ENCODE peak calls at places on chromosomes 3 and 15, in six cellular contexts. R, F, O, Q, T and M are unnamed samples.

GRCh38 chr3:169618894-169619792 is 44.4 kb downstream of the MECOM start:
- DNase-seq in R (no peak), F (no peak), O (no peak), Q (no peak), T (no peak), M (no peak)

GRCh38 chr3:127589600-127590281 is 792 bp downstream of the TPRA1 start:
- DNase-seq in R (no peak), F (peak; percentile 42), O (no peak), Q (no peak), T (no peak), M (no peak)

GRCh38 chr15:47571241-47571640 is 146.1 kb upstream of the SEMA6D start:
- DNase-seq in R (no peak), F (no peak), O (no peak), Q (no peak), T (no peak), M (no peak)

GRCh38 chr3:15099364-15100098 is 583 bp upstream of the RBSN start:
- DNase-seq in R (no peak), F (peak; percentile 13), O (no peak), Q (no peak), T (no peak), M (no peak)

GRCh38 chr15:71716990-71717389 is 93.4 kb upstream of the NR2E3 start:
- DNase-seq in R (no peak), F (no peak), O (peak; percentile 67), Q (no peak), T (no peak), M (peak; percentile 70)

GRCh38 chr3:158991146-158991705 is 189.4 kb downstream of the MFSD1 start:
- DNase-seq in R (no peak), F (peak; percentile 24), O (no peak), Q (no peak), T (peak; percentile 96), M (no peak)

GRCh38 chr3:159897331-159898075 is 91.1 kb upstream of the IL12A start:
- DNase-seq in R (no peak), F (no peak), O (peak; percentile 94), Q (no peak), T (no peak), M (peak; percentile 93)

GRCh38 chr3:3627104-3627503 is 172.1 kb upstream of the LRRN1 start:
- DNase-seq in R (no peak), F (no peak), O (no peak), Q (no peak), T (no peak), M (no peak)

GRCh38 chr3:189853906-189854305 is 222.7 kb downstream of the TP63 start:
- DNase-seq in R (no peak), F (no peak), O (no peak), Q (no peak), T (no peak), M (no peak)

GRCh38 chr15:94252906-94253305 is 21.5 kb downstream of the MCTP2 start:
- DNase-seq in R (no peak), F (no peak), O (no peak), Q (no peak), T (no peak), M (no peak)

GRCh38 chr15:70569139-70569717 is 194.1 kb downstream of the UACA start:
- DNase-seq in R (no peak), F (no peak), O (peak; percentile 78), Q (peak; percentile 36), T (peak; percentile 32), M (peak; percentile 88)

GRCh38 chr3:30511524-30512278 is 94.7 kb upstream of the TGFBR2 start:
- DNase-seq in R (no peak), F (no peak), O (peak; percentile 98), Q (peak; percentile 9), T (no peak), M (peak; percentile 98)

GRCh38 chr3:188085596-188086560 is 68.1 kb upstream of the LPP start:
- DNase-seq in R (no peak), F (no peak), O (no peak), Q (no peak), T (no peak), M (no peak)

GRCh38 chr3:187473778-187474406 is 105.7 kb downstream of the RTP4 start:
- DNase-seq in R (no peak), F (no peak), O (peak; percentile 3), Q (peak; percentile 4), T (no peak), M (no peak)

GRCh38 chr3:160133757-160134156 is 91.5 kb upstream of the C3orf80 start:
- DNase-seq in R (no peak), F (no peak), O (no peak), Q (peak; percentile 20), T (no peak), M (no peak)

GRCh38 chr15:79310985-79311900 is at the start of gene TMED3:
- DNase-seq in R (peak; percentile 70), F (peak; percentile 85), O (peak; percentile 87), Q (peak; percentile 49), T (peak; percentile 91), M (peak; percentile 89)

GRCh38 chr3:129116482-129116946 is 5.1 kb downstream of the RAB43 start:
- DNase-seq in R (no peak), F (no peak), O (peak; percentile 15), Q (peak; percentile 44), T (no peak), M (peak; percentile 41)

GRCh38 chr3:49539659-49540560 is 14.4 kb upstream of the BSN start:
- DNase-seq in R (peak; percentile 85), F (peak; percentile 96), O (peak; percentile 96), Q (peak; percentile 92), T (peak; percentile 72), M (peak; percentile 96)

GRCh38 chr3:150761831-150762661 is 923 bp downstream of the SIAH2 start:
- DNase-seq in R (peak; percentile 23), F (peak; percentile 66), O (peak; percentile 49), Q (peak; percentile 49), T (peak; percentile 78), M (peak; percentile 80)

GRCh38 chr3:71168961-71169411 is 414.5 kb downstream of the FOXP1 start:
- DNase-seq in R (no peak), F (no peak), O (peak; percentile 45), Q (no peak), T (no peak), M (peak; percentile 55)

GRCh38 chr15:67120839-67121540 is 55.6 kb downstream of the SMAD3 start:
- DNase-seq in R (peak; percentile 82), F (peak; percentile 90), O (peak; percentile 97), Q (no peak), T (no peak), M (peak; percentile 97)

GRCh38 chr3:105611304-105612192 is 244.8 kb downstream of the ALCAM start:
- DNase-seq in R (no peak), F (peak; percentile 64), O (no peak), Q (no peak), T (peak; percentile 12), M (no peak)

GRCh38 chr3:61632568-61633175 is 71.3 kb downstream of the PTPRG start:
- DNase-seq in R (no peak), F (no peak), O (peak; percentile 38), Q (no peak), T (no peak), M (peak; percentile 38)

GRCh38 chr3:10457560-10457959 is 47.8 kb downstream of the ATP2B2 start:
- DNase-seq in R (no peak), F (no peak), O (no peak), Q (no peak), T (no peak), M (no peak)

GRCh38 chr3:5037828-5038227 is 58.6 kb downstream of the BHLHE40 start:
- DNase-seq in R (no peak), F (no peak), O (no peak), Q (peak; percentile 87), T (no peak), M (no peak)

GRCh38 chr15:85750807-85751730 is 43.7 kb downstream of the KLHL25 start:
- DNase-seq in R (no peak), F (peak; percentile 19), O (peak; percentile 19), Q (peak; percentile 79), T (no peak), M (no peak)

GRCh38 chr15:49145651-49146609 is 9.5 kb downstream of the COPS2 start:
- DNase-seq in R (no peak), F (peak; percentile 14), O (peak; percentile 86), Q (peak; percentile 54), T (peak; percentile 37), M (peak; percentile 68)

GRCh38 chr3:41448396-41448795 is 249.1 kb downstream of the CTNNB1 start:
- DNase-seq in R (no peak), F (no peak), O (no peak), Q (no peak), T (no peak), M (no peak)

GRCh38 chr3:182980204-182981037 is at the start of gene DCUN1D1:
- DNase-seq in R (peak; percentile 87), F (peak; percentile 93), O (peak; percentile 82), Q (peak; percentile 59), T (peak; percentile 72), M (peak; percentile 88)

GRCh38 chr3:88626426-88627120 is 476.8 kb downstream of the C3orf38 start:
- DNase-seq in R (no peak), F (peak; percentile 81), O (no peak), Q (no peak), T (peak; percentile 30), M (no peak)

GRCh38 chr3:27591321-27591711 is 107.1 kb upstream of the SLC4A7 start:
- DNase-seq in R (no peak), F (no peak), O (no peak), Q (no peak), T (no peak), M (no peak)

GRCh38 chr3:129449279-129450115 is 9.5 kb downstream of the IFT122 start:
- DNase-seq in R (no peak), F (no peak), O (peak; percentile 35), Q (no peak), T (peak; percentile 68), M (no peak)